ENCODE peak calls at places on chromosomes 13 and 19, in seven cellular contexts. W is foreskin keratinocyte; B is CD4-positive, alpha-beta T cell; P is transverse colon; Z is naive thymus-derived CD8-positive, alpha-beta T cell; Q is amniotic stem cell; Y is HFFc6. H is an unnamed sample.

GRCh38 chr19:46373573-46374359 is 26.9 kb downstream of the PPP5C start:
- DNase-seq in W (peak; percentile 90), B (no peak), P (peak; percentile 94), Z (no peak), Q (peak; percentile 23), Y (peak; percentile 56), H (peak; percentile 62)

GRCh38 chr13:29743229-29743786 is 107.1 kb downstream of the UBL3 start:
- DNase-seq in W (no peak), B (no peak), P (peak; percentile 26), Z (no peak), Q (no peak), Y (peak; percentile 66), H (peak; percentile 73)

GRCh38 chr13:46392967-46393366 is 5.9 kb upstream of the RUBCNL start:
- DNase-seq in W (no peak), B (no peak), P (no peak), Z (no peak), Q (no peak), Y (no peak), H (no peak)

GRCh38 chr19:18292810-18293641 is 11.6 kb upstream of the JUND start:
- DNase-seq in W (no peak), B (no peak), P (peak; percentile 79), Z (no peak), Q (no peak), Y (peak; percentile 59), H (peak; percentile 60)

GRCh38 chr13:29857089-29857488 is 6.7 kb upstream of the UBL3 start:
- DNase-seq in W (no peak), B (no peak), P (no peak), Z (no peak), Q (no peak), Y (no peak), H (no peak)

GRCh38 chr19:18590273-18591272 is 2.0 kb downstream of the REX1BD start:
- DNase-seq in W (no peak), B (no peak), P (peak; percentile 49), Z (no peak), Q (no peak), Y (no peak), H (peak; percentile 21)

GRCh38 chr19:10412257-10412977 is 7.9 kb upstream of the PDE4A start:
- DNase-seq in W (no peak), B (no peak), P (no peak), Z (no peak), Q (no peak), Y (peak; percentile 24), H (no peak)

GRCh38 chr19:15124572-15125231 is 17.5 kb downstream of the SYDE1 start:
- DNase-seq in W (no peak), B (peak; percentile 73), P (peak; percentile 76), Z (no peak), Q (no peak), Y (no peak), H (no peak)

GRCh38 chr13:49604570-49604969 is 19.2 kb upstream of the RCBTB1 start:
- DNase-seq in W (no peak), B (no peak), P (no peak), Z (no peak), Q (no peak), Y (no peak), H (no peak)

GRCh38 chr19:55526216-55527196 is 10.4 kb downstream of the SBK2 start:
- DNase-seq in W (no peak), B (no peak), P (peak; percentile 80), Z (no peak), Q (no peak), Y (peak; percentile 51), H (peak; percentile 74)

GRCh38 chr19:39814595-39814994 is 19.4 kb downstream of the DYRK1B start:
- DNase-seq in W (no peak), B (no peak), P (no peak), Z (no peak), Q (no peak), Y (no peak), H (peak; percentile 45)

GRCh38 chr13:30308548-30308947 is 1.2 kb upstream of the KATNAL1 start:
- DNase-seq in W (no peak), B (no peak), P (no peak), Z (no peak), Q (no peak), Y (peak; percentile 31), H (peak; percentile 22)

GRCh38 chr13:27280841-27281240 is 10.2 kb downstream of the RASL11A start:
- DNase-seq in W (no peak), B (no peak), P (no peak), Z (no peak), Q (no peak), Y (no peak), H (no peak)

GRCh38 chr13:33244907-33245287 is 40.7 kb downstream of the STARD13 start:
- DNase-seq in W (peak; percentile 50), B (no peak), P (no peak), Z (no peak), Q (no peak), Y (no peak), H (no peak)

GRCh38 chr13:57631607-57632275 is at the start of gene PCDH17:
- DNase-seq in W (no peak), B (no peak), P (peak; percentile 7), Z (no peak), Q (no peak), Y (no peak), H (no peak)

GRCh38 chr13:65719831-65720230 is 1510.3 kb downstream of the PCDH9 start:
- DNase-seq in W (no peak), B (no peak), P (no peak), Z (no peak), Q (no peak), Y (no peak), H (no peak)

GRCh38 chr13:46804391-46804815 is 7.4 kb upstream of the ESD start:
- DNase-seq in W (peak; percentile 98), B (no peak), P (no peak), Z (no peak), Q (peak; percentile 66), Y (peak; percentile 95), H (peak; percentile 98)

GRCh38 chr13:94988654-94989053 is 276.3 kb upstream of the SOX21 start:
- DNase-seq in W (no peak), B (no peak), P (no peak), Z (no peak), Q (no peak), Y (no peak), H (no peak)